ENCODE peak calls at places on chromosomes 2 and 18, in nine cellular contexts. D, H, E, Y, X, F, R, J and N are unnamed samples.

GRCh38 chr2:34368304-34368703 is 769.2 kb upstream of the FAM98A start:
- DNase-seq in D (no peak), H (no peak), E (no peak), Y (no peak), X (no peak), F (no peak), R (no peak), J (no peak), N (no peak)

GRCh38 chr2:235518317-235519090 is 24.7 kb downstream of the AGAP1 start:
- DNase-seq in D (no peak), H (no peak), E (no peak), Y (no peak), X (no peak), F (no peak), R (no peak), J (peak), N (peak)

GRCh38 chr2:227411320-227411989 is 23.7 kb upstream of the SCYGR1 start:
- DNase-seq in D (peak), H (no peak), E (peak), Y (no peak), X (no peak), F (peak), R (peak), J (peak), N (peak)

GRCh38 chr2:156339110-156339847 is 6.8 kb upstream of the NR4A2 start:
- DNase-seq in D (no peak), H (no peak), E (no peak), Y (no peak), X (peak), F (peak), R (no peak), J (no peak), N (no peak)

GRCh38 chr2:162926501-162926900 is 87.9 kb upstream of the KCNH7 start:
- DNase-seq in D (no peak), H (no peak), E (peak), Y (no peak), X (no peak), F (no peak), R (no peak), J (peak), N (peak)

GRCh38 chr2:9799011-9799596 is 44.2 kb upstream of the TAF1B start:
- DNase-seq in D (no peak), H (no peak), E (no peak), Y (no peak), X (no peak), F (no peak), R (no peak), J (no peak), N (no peak)

GRCh38 chr2:42048318-42049251 is 764 bp downstream of the PKDCC start:
- DNase-seq in D (no peak), H (no peak), E (no peak), Y (no peak), X (peak), F (no peak), R (peak), J (no peak), N (peak)

GRCh38 chr2:1791670-1792069 is 47.4 kb upstream of the PXDN start:
- DNase-seq in D (no peak), H (no peak), E (no peak), Y (no peak), X (no peak), F (no peak), R (no peak), J (peak), N (peak)

GRCh38 chr2:97747285-97747684 is 33.9 kb downstream of the ZAP70 start:
- DNase-seq in D (no peak), H (no peak), E (no peak), Y (no peak), X (no peak), F (no peak), R (no peak), J (no peak), N (no peak)

GRCh38 chr2:197996583-197996982 is 192.2 kb downstream of the PLCL1 start:
- DNase-seq in D (no peak), H (no peak), E (no peak), Y (no peak), X (no peak), F (no peak), R (no peak), J (no peak), N (no peak)

GRCh38 chr18:43634994-43635393 is 357.7 kb upstream of the SYT4 start:
- DNase-seq in D (no peak), H (no peak), E (no peak), Y (no peak), X (peak), F (no peak), R (no peak), J (no peak), N (no peak)

GRCh38 chr2:224594840-224595239 is 9.7 kb upstream of the CUL3 start:
- DNase-seq in D (no peak), H (no peak), E (no peak), Y (no peak), X (no peak), F (no peak), R (no peak), J (peak), N (peak)

GRCh38 chr2:188410504-188411235 is 119.0 kb downstream of the GULP1 start:
- DNase-seq in D (no peak), H (no peak), E (peak), Y (no peak), X (no peak), F (no peak), R (no peak), J (no peak), N (peak)

GRCh38 chr2:26245231-26245732 is 543 bp downstream of the HADHB start:
- DNase-seq in D (peak), H (no peak), E (no peak), Y (peak), X (no peak), F (peak), R (peak), J (peak), N (peak)

GRCh38 chr2:223894009-223894408 is 51.1 kb downstream of the WDFY1 start:
- DNase-seq in D (no peak), H (no peak), E (no peak), Y (peak), X (no peak), F (no peak), R (no peak), J (no peak), N (no peak)

GRCh38 chr2:193783681-193784080 is 1588.9 kb upstream of the TMEFF2 start:
- DNase-seq in D (no peak), H (no peak), E (peak), Y (no peak), X (no peak), F (no peak), R (no peak), J (peak), N (no peak)

GRCh38 chr2:69381337-69381737 is 5.7 kb downstream of the GFPT1 start:
- DNase-seq in D (no peak), H (no peak), E (no peak), Y (no peak), X (no peak), F (no peak), R (no peak), J (peak), N (peak)

GRCh38 chr2:1649103-1649870 is 95.0 kb downstream of the PXDN start:
- DNase-seq in D (no peak), H (no peak), E (no peak), Y (peak), X (no peak), F (no peak), R (no peak), J (no peak), N (no peak)

GRCh38 chr2:42967959-42968674 is 175.7 kb upstream of the HAAO start:
- DNase-seq in D (no peak), H (peak), E (peak), Y (no peak), X (no peak), F (no peak), R (no peak), J (peak), N (peak)

GRCh38 chr2:224022474-224022873 is 16.6 kb downstream of the SERPINE2 start:
- DNase-seq in D (no peak), H (no peak), E (no peak), Y (no peak), X (no peak), F (no peak), R (no peak), J (no peak), N (no peak)

GRCh38 chr2:115369380-115369779 is 926.9 kb downstream of the DPP10 start:
- DNase-seq in D (no peak), H (no peak), E (no peak), Y (no peak), X (no peak), F (no peak), R (no peak), J (no peak), N (no peak)

GRCh38 chr2:193377789-193378188 is 1183.1 kb upstream of the TMEFF2 start:
- DNase-seq in D (no peak), H (no peak), E (peak), Y (no peak), X (no peak), F (no peak), R (no peak), J (no peak), N (no peak)

GRCh38 chr2:240888890-240889573 is 6.9 kb downstream of the MAB21L4 start:
- DNase-seq in D (no peak), H (no peak), E (no peak), Y (peak), X (no peak), F (no peak), R (no peak), J (no peak), N (no peak)

GRCh38 chr2:110732422-110733413 is at the start of gene ACOXL:
- DNase-seq in D (no peak), H (no peak), E (no peak), Y (peak), X (peak), F (peak), R (peak), J (no peak), N (no peak)

GRCh38 chr2:218995561-218995960 is 2.3 kb upstream of the CRYBA2 start:
- DNase-seq in D (no peak), H (no peak), E (no peak), Y (no peak), X (no peak), F (no peak), R (no peak), J (no peak), N (no peak)

GRCh38 chr2:132669854-132670103 is 226 bp downstream of the LYPD1 start:
- DNase-seq in D (no peak), H (no peak), E (peak), Y (no peak), X (peak), F (no peak), R (no peak), J (no peak), N (no peak)

GRCh38 chr2:32453242-32454062 is 96.6 kb downstream of the BIRC6 start:
- DNase-seq in D (no peak), H (no peak), E (peak), Y (no peak), X (no peak), F (no peak), R (no peak), J (no peak), N (no peak)

GRCh38 chr18:41165625-41166024 is 789.4 kb upstream of the PIK3C3 start:
- DNase-seq in D (no peak), H (no peak), E (no peak), Y (no peak), X (no peak), F (no peak), R (no peak), J (no peak), N (no peak)